ENCODE peak calls at places on chromosomes 13 and 19, in five cellular contexts. V is A549, U is HFF-Myc, K is AG04450, X is MM.1S. L is an unnamed sample.

GRCh38 chr19:21677696-21678418 is 89.5 kb downstream of the ZNF100 start:
- DNase-seq in V (no peak), U (no peak), K (no peak), X (no peak), L (no peak)

GRCh38 chr13:57996717-57997116 is 365.2 kb downstream of the PCDH17 start:
- DNase-seq in V (no peak), U (no peak), X (no peak), K (no peak), L (no peak)

GRCh38 chr13:75365724-75366173 is 116.2 kb downstream of the TBC1D4 start:
- DNase-seq in K (peak), U (no peak), X (no peak), V (peak), L (no peak)

GRCh38 chr19:49436381-49437017 is 4.8 kb downstream of the SLC17A7 start:
- DNase-seq in V (peak), X (no peak), U (no peak), K (no peak), L (no peak)

GRCh38 chr19:58325623-58326022 is 1.2 kb upstream of the ZSCAN22 start:
- DNase-seq in K (no peak), V (no peak), U (no peak), X (no peak), L (no peak)

GRCh38 chr19:4369888-4370260 is 26.5 kb downstream of the MPND start:
- DNase-seq in V (no peak), X (peak), U (no peak), K (no peak), L (no peak)

GRCh38 chr13:112891477-112892401 is 77.3 kb upstream of the MCF2L start:
- DNase-seq in X (no peak), V (no peak), U (no peak), K (no peak), L (no peak)

GRCh38 chr13:83709751-83710515 is 172.3 kb downstream of the SLITRK1 start:
- DNase-seq in U (no peak), K (no peak), V (no peak), X (no peak), L (no peak)

GRCh38 chr19:45306040-45306439 is 16.6 kb downstream of the CKM start:
- DNase-seq in V (no peak), K (no peak), X (no peak), U (no peak), L (no peak)

GRCh38 chr19:35797663-35798062 is 15.0 kb downstream of the PRODH2 start:
- DNase-seq in V (no peak), K (no peak), U (no peak), X (no peak), L (no peak)

GRCh38 chr13:94829201-94829600 is 116.9 kb upstream of the SOX21 start:
- DNase-seq in X (no peak), V (no peak), K (no peak), U (no peak), L (no peak)

GRCh38 chr13:40784540-40784939 is 4.9 kb upstream of the SLC25A15 start:
- DNase-seq in X (no peak), U (no peak), K (no peak), V (no peak), L (no peak)

GRCh38 chr13:57631607-57632275 is at the start of gene PCDH17:
- DNase-seq in K (no peak), U (no peak), V (no peak), X (peak), L (no peak)

GRCh38 chr19:47225746-47226425 is 5.1 kb downstream of the BBC3 start:
- DNase-seq in V (peak), K (peak), X (peak), U (no peak), L (peak)

GRCh38 chr13:58406545-58406944 is 775.0 kb downstream of the PCDH17 start:
- DNase-seq in K (no peak), V (no peak), X (no peak), U (no peak), L (no peak)

GRCh38 chr19:37362733-37363132 is 8.2 kb upstream of the ZNF527 start:
- DNase-seq in U (no peak), X (peak), V (peak), K (no peak), L (no peak)
- TF ChIP-seq CTCF in U (peak), X (peak), V (no peak), K (no peak), L (no peak)

DNA sequence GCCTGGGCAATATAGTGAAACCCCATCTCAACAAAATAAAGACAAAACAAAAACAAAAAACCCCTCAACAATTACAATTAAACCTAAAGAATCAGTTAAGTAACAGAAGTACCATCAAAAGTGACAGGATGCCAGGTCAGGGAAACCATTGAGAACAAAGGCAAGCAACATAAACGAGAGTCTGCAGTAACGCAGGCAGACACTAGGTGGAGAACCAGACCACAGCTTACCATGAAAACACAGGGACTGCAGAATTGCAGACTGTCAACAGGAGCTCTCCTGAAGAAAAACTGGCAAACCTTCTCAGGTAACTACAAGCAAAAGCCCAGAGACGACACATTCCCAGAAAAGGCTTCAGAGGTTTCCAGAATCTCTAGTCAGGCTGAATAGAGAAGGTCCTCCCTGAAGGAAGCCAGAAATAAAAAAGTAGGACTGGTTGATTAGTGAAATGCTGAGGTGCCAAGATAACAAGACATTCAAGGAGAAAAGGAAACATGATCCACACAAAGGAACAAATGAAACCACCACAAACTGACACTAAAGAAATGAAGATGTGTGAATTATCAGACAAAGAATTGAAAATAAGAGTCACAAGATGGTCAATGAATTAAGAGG is 2.2 kb upstream of the ZNF665 start:
- DNase-seq in U (peak), X (peak), V (peak), K (peak), L (peak)
- TF ChIP-seq CTCF in U (peak), X (peak), V (peak), K (peak), L (peak)

GRCh38 chr13:48750588-48751383 is 97.1 kb downstream of the CYSLTR2 start:
- DNase-seq in X (no peak), V (no peak), U (no peak), K (no peak), L (no peak)
- TF ChIP-seq CTCF in X (no peak), V (no peak), U (no peak), K (peak), L (peak)

DNA sequence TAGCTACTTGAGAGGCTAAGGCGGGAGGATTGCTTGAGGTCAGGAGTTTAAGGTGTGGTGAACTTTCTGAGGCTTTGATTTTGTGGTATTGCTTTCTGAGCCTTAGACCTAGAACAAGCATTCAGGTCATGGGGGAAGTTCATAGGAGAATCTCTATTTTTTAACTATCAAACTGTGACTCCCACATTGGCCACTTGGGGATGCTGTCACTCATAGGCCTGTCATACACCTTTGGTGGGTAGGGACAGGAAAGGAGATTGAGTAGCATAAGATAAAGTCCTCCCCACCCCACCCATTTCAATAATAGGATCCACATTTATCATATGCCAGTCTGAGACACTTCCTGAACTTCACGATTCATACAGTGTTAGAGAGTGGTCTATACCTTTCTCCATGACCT is 41.9 kb upstream of the PSG2 start:
- DNase-seq in V (no peak), U (no peak), K (no peak), X (no peak), L (no peak)
- TF ChIP-seq CTCF in V (no peak), U (no peak), K (no peak), X (peak), L (no peak)

L was measured in AG09319.